ENCODE peak calls at places on chromosomes 13 and 19, in ten cellular contexts. O is H1, X is HL-60, W is vagina, U is K562, Z is stomach, L is transverse colon, G is suprapubic skin, I is GM23338, S is HepG2. P is an unnamed sample.

GRCh38 chr19:38229585-38230073 is 5.6 kb upstream of the DPF1 start:
- DNase-seq in L (peak), U (peak), W (no peak), G (no peak), X (no peak), S (peak), Z (peak), O (no peak), I (peak), P (no peak)

GRCh38 chr13:25766576-25766975 is 285.2 kb downstream of the SHISA2 start:
- DNase-seq in O (no peak), W (peak), Z (no peak), S (no peak), I (no peak), X (no peak), G (no peak), U (no peak), L (no peak), P (no peak)

GRCh38 chr13:97239306-97239705 is 17.2 kb downstream of the MBNL2 start:
- DNase-seq in L (no peak), Z (no peak), S (no peak), I (no peak), U (no peak), X (no peak), W (no peak), G (no peak), O (no peak), P (no peak)

GRCh38 chr19:19342086-19343015 is 21.7 kb downstream of the MAU2 start:
- DNase-seq in S (peak), U (peak), O (peak), X (no peak), L (peak), Z (peak), W (no peak), I (peak), G (no peak), P (no peak)

GRCh38 chr13:43537124-43537523 is 249.6 kb downstream of the ENOX1 start:
- DNase-seq in O (no peak), L (no peak), X (no peak), G (no peak), Z (no peak), I (no peak), W (no peak), U (no peak), S (no peak), P (no peak)

GRCh38 chr19:55641376-55642152 is 762 bp downstream of the ZNF580 start:
- DNase-seq in I (peak), G (no peak), X (no peak), S (no peak), L (no peak), U (peak), O (no peak), Z (no peak), W (no peak), P (peak)

GRCh38 chr13:76854894-76855293 is 31.3 kb downstream of the KCTD12 start:
- DNase-seq in L (no peak), O (no peak), S (no peak), X (no peak), I (no peak), Z (no peak), G (no peak), W (no peak), U (no peak), P (no peak)

GRCh38 chr19:17121736-17122293 is 46.2 kb downstream of the MYO9B start:
- DNase-seq in W (no peak), L (no peak), G (no peak), O (no peak), Z (no peak), I (no peak), U (no peak), X (no peak), S (no peak), P (no peak)

GRCh38 chr19:38361633-38362075 is 12.7 kb upstream of the PSMD8 start:
- DNase-seq in U (peak), S (peak), I (peak), W (no peak), Z (peak), X (no peak), L (peak), O (peak), G (peak), P (peak)

GRCh38 chr13:47672982-47673670 is 327.9 kb downstream of the SUCLA2 start:
- DNase-seq in Z (no peak), I (no peak), X (peak), W (no peak), S (no peak), L (no peak), U (no peak), G (no peak), O (no peak), P (no peak)

GRCh38 chr13:47148543-47148942 is 251.7 kb upstream of the HTR2A start:
- DNase-seq in L (no peak), I (no peak), Z (no peak), X (no peak), U (no peak), G (no peak), O (no peak), W (no peak), S (no peak), P (no peak)

GRCh38 chr13:51518847-51519246 is 65.4 kb upstream of the WDFY2 start:
- DNase-seq in Z (no peak), S (no peak), L (no peak), G (no peak), O (no peak), W (no peak), U (no peak), I (no peak), X (no peak), P (no peak)

GRCh38 chr13:92806215-92806614 is 420.4 kb upstream of the GPC6 start:
- DNase-seq in I (no peak), X (no peak), G (no peak), S (no peak), U (no peak), W (no peak), Z (no peak), L (no peak), O (no peak), P (no peak)

GRCh38 chr19:45499196-45500180 is 1.2 kb downstream of the PPM1N start:
- DNase-seq in U (peak), I (peak), G (no peak), Z (no peak), W (no peak), X (no peak), S (no peak), O (peak), L (peak), P (no peak)

GRCh38 chr19:48154003-48154402 is 16.1 kb downstream of the LIG1 start:
- DNase-seq in O (no peak), L (no peak), U (no peak), G (no peak), Z (no peak), W (no peak), X (no peak), S (peak), I (no peak), P (no peak)

GRCh38 chr19:43681826-43682225 is 11.9 kb upstream of the PLAUR start:
- DNase-seq in G (no peak), U (no peak), W (no peak), L (no peak), S (no peak), O (no peak), Z (no peak), X (no peak), I (no peak), P (no peak)

GRCh38 chr19:58045411-58046050 is 11.7 kb downstream of the ZSCAN1 start:
- DNase-seq in S (no peak), W (no peak), L (no peak), Z (no peak), G (no peak), X (no peak), U (no peak), O (no peak), I (no peak), P (no peak)

GRCh38 chr13:80871481-80871880 is 530.6 kb upstream of the SPRY2 start:
- DNase-seq in G (no peak), S (no peak), X (no peak), L (no peak), Z (no peak), O (no peak), W (no peak), U (no peak), I (no peak), P (no peak)

GRCh38 chr19:54138777-54139256 is 1.3 kb downstream of the CNOT3 start:
- DNase-seq in O (no peak), L (no peak), I (no peak), S (no peak), G (no peak), U (no peak), X (no peak), Z (no peak), W (no peak), P (no peak)

GRCh38 chr13:94464771-94465170 is 14.7 kb downstream of the DCT start:
- DNase-seq in L (no peak), X (no peak), S (no peak), O (no peak), G (no peak), U (peak), I (no peak), W (no peak), Z (no peak), P (no peak)

GRCh38 chr13:51311957-51312520 is 27.5 kb upstream of the SERPINE3 start:
- DNase-seq in U (no peak), Z (no peak), L (no peak), X (no peak), S (no peak), I (no peak), W (no peak), G (no peak), O (no peak), P (no peak)

GRCh38 chr19:35704218-35704617 is at the start of gene ZBTB32:
- DNase-seq in S (no peak), O (no peak), X (no peak), W (no peak), Z (no peak), U (peak), G (no peak), I (peak), L (peak), P (no peak)

GRCh38 chr19:34215006-34215665 is 39.2 kb upstream of the GARRE1 start:
- DNase-seq in S (no peak), U (no peak), X (no peak), Z (no peak), W (no peak), O (no peak), I (no peak), G (no peak), L (no peak), P (no peak)

GRCh38 chr19:44912854-44913253 is 1.6 kb upstream of the APOC1 start:
- DNase-seq in U (no peak), Z (no peak), I (no peak), W (no peak), X (no peak), S (peak), L (peak), O (no peak), G (no peak), P (peak)

GRCh38 chr19:11397089-11397610 is 13.0 kb upstream of the EPOR start:
- DNase-seq in Z (no peak), S (no peak), O (no peak), L (no peak), X (no peak), I (no peak), W (no peak), U (no peak), G (no peak), P (no peak)

GRCh38 chr19:38647966-38648788 is 728 bp downstream of the ACTN4 start:
- DNase-seq in Z (no peak), S (no peak), I (no peak), U (no peak), O (no peak), X (no peak), W (no peak), L (no peak), G (no peak), P (no peak)

GRCh38 chr19:3738477-3739220 is 22.8 kb downstream of the APBA3 start:
- DNase-seq in I (no peak), W (no peak), Z (no peak), X (no peak), U (no peak), L (no peak), O (no peak), S (no peak), G (no peak), P (no peak)

GRCh38 chr19:52897149-52897935 is at the start of gene ZNF320:
- DNase-seq in W (peak), G (peak), I (peak), Z (peak), U (peak), L (peak), S (no peak), X (no peak), O (peak), P (peak)

GRCh38 chr13:29362849-29363604 is 232.5 kb downstream of the SLC7A1 start:
- DNase-seq in U (peak), Z (peak), W (no peak), I (peak), S (peak), G (no peak), L (peak), X (peak), O (peak), P (no peak)

GRCh38 chr19:40088299-40089047 is 2.3 kb downstream of the ZNF780A start:
- DNase-seq in X (no peak), I (no peak), Z (no peak), G (no peak), S (no peak), U (no peak), O (no peak), W (no peak), L (no peak), P (no peak)

GRCh38 chr19:40084948-40085347 is 5.8 kb downstream of the ZNF780A start:
- DNase-seq in Z (no peak), O (no peak), S (peak), X (no peak), I (peak), L (no peak), G (no peak), U (no peak), W (no peak), P (no peak)

GRCh38 chr19:40091205-40092129 is 724 bp upstream of the ZNF780A start:
- DNase-seq in O (no peak), U (peak), I (peak), X (no peak), L (no peak), S (no peak), G (no peak), W (no peak), Z (no peak), P (no peak)

GRCh38 chr19:40089462-40089861 is 1.3 kb downstream of the ZNF780A start:
- DNase-seq in L (no peak), O (no peak), W (no peak), Z (no peak), S (no peak), X (no peak), U (no peak), I (no peak), G (no peak), P (no peak)

GRCh38 chr19:40090256-40091204 is at the start of gene ZNF780A:
- DNase-seq in Z (peak), L (peak), X (peak), W (no peak), O (peak), U (peak), I (peak), G (peak), S (peak), P (peak)
- TF ChIP-seq POLR2AphosphoS5 in Z (peak), L (peak), X (peak), W (peak), O (peak), U (peak), I (peak), G (no peak), S (peak), P (peak)

GRCh38 chr19:5292453-5292842 is 48.2 kb downstream of the PTPRS start:
- DNase-seq in U (no peak), I (no peak), S (no peak), Z (peak), G (no peak), L (peak), O (no peak), X (no peak), W (no peak), P (peak)
- H3K27ac ChIP-seq in U (peak), I (no peak), S (no peak), Z (peak), G (peak), L (peak), O (no peak), X (no peak), W (peak), P (peak)

DNA sequence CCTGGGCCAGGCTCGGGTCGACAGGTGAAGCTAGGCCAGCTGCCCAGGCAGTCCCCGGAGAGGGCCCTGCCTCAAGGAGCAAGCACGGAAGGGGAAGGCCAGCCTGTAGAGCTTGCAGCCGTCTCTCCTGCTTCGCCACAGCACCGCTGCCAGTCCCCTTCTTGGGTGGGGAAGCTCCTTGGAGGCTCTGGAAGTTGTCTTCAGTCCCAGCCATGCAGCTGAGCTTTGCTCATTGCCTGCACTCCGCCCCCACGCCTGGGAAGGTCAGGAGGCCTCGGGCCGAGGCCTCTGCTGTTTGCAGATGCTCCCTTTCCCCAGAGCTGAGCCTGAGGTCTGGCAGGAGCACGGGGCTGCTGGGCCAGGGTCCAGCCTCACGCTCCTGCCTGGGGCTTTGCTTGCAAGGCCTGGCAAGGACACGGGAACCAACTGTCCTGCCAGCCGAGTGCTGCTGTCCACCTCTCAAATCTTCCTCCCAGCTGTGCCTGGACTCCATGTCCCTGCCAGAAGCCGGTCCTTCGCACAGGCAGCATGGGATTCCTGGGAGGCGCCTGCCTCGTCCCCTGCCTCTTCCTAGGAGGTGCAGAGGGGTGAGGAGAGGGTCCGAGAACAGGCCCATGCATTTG is 13.3 kb downstream of the PLEKHF1 start:
- DNase-seq in I (no peak), X (no peak), S (peak), O (no peak), W (peak), G (no peak), U (no peak), Z (no peak), L (peak), P (peak)
- TF ChIP-seq POLR2AphosphoS5 in I (no peak), X (no peak), S (no peak), O (no peak), W (peak), G (no peak), U (no peak), Z (no peak), L (no peak), P (peak)

GRCh38 chr19:50460161-50460765 is 16.0 kb upstream of the EMC10 start:
- DNase-seq in O (no peak), Z (no peak), U (no peak), S (peak), X (no peak), G (no peak), W (no peak), L (no peak), I (peak), P (no peak)

GRCh38 chr19:50458396-50459066 is 17.8 kb upstream of the EMC10 start:
- DNase-seq in S (no peak), U (no peak), X (no peak), I (peak), W (no peak), G (no peak), O (no peak), L (no peak), Z (no peak), P (no peak)

GRCh38 chr19:50459067-50459456 is 17.2 kb upstream of the EMC10 start:
- DNase-seq in W (no peak), X (no peak), L (no peak), O (no peak), I (no peak), U (no peak), S (no peak), Z (no peak), G (no peak), P (no peak)

GRCh38 chr19:50461066-50461875 is 15.0 kb upstream of the EMC10 start:
- DNase-seq in W (no peak), S (peak), Z (peak), X (peak), I (peak), U (peak), L (peak), G (no peak), O (no peak), P (no peak)

DNA sequence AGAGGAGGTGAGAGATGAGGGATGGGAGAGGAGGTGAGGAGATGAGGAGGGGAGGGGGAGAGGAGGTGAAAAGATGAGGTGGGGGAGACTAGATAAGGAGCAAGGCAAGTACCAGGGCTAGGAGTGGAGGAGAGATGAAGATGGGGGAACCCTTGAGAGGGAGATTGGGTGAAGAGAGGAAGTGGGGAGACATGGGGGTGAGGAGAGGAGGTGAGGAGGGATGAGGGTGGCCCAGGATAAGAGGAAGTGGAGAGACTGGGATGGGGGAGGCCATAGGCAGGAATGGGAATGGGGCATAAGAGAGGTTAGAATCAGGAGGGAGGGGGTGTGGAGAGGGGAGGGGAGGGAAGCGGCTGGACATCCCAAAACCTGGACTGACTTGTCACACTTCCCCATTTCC is 16.7 kb upstream of the EMC10 start:
- DNase-seq in O (no peak), G (no peak), I (no peak), L (no peak), X (no peak), W (no peak), S (no peak), Z (no peak), U (no peak), P (no peak)
- H3K27ac ChIP-seq in O (no peak), G (no peak), I (no peak), L (no peak), X (no peak), W (no peak), S (no peak), Z (no peak), U (no peak), P (no peak)

DNA sequence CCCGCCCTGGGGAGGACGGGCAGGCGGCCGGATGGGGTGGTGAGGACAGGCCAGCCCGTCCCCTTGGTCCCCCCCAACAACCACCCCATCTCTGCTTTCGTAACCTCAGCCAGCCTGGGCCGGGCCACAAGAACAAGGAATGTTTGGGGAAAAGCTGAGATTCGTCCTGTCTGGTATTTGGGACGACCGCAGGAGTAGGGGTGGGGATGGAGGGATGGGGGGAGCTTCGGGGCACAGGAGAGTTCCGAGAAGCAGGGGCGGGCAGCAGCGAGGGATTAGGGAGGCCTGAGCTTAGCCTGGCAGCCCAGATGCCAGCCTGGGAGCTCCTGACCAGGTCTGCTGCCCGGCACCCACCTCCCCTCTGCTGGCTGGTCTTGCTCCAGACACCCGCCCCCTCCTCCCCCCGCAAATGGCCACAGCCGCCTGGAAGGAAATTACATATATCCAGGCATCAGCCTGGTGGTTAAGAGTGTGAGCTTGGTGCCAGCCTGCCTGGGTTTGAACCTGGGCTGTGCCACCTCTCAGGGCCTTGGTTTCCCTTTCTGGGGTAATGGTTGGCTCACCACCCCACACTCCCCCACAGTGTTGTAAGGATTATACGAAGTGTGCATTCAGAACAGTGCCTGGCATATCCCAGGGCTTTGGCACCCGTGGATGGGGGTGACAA is at the start of gene PODNL1:
- DNase-seq in G (no peak), X (no peak), I (peak), S (no peak), L (no peak), Z (no peak), W (no peak), O (no peak), U (no peak), P (no peak)
- TF ChIP-seq POLR2AphosphoS5 in G (no peak), X (no peak), I (no peak), S (no peak), L (no peak), Z (no peak), W (no peak), O (no peak), U (no peak), P (no peak)